ENCODE peak calls at places on chromosomes 4 and X, in ten cellular contexts. F is upper lobe of right lung; G is PC-3; Q is A549; V is GM10248; U is endothelial cell; D is CD8-positive, alpha-beta T cell; K is activated B cell treated with CpG ODN at 0.5 μM for 24 hours; N is H9; H is HFFc6. X is an unnamed sample.

GRCh38 chr4:181966084-181966483 is 277.1 kb upstream of the TENM3 start:
- DNase-seq in F (no peak), G (no peak), Q (no peak), V (no peak), U (no peak), D (no peak), K (no peak), N (no peak), H (peak; percentile 84), X (no peak)

GRCh38 chr4:144565558-144566195 is 80.3 kb upstream of the HHIP start:
- DNase-seq in F (no peak), G (no peak), Q (no peak), V (no peak), U (no peak), D (no peak), K (no peak), N (no peak), H (peak; percentile 11), X (no peak)

GRCh38 chrX:46278591-46278990 is 266.6 kb downstream of the ZNF674 start:
- DNase-seq in F (no peak), G (no peak), Q (no peak), V (no peak), U (no peak), D (no peak), K (no peak), N (no peak), H (no peak), X (no peak)

GRCh38 chrX:2398341-2398656 is 102.5 kb downstream of the DHRSX start:
- DNase-seq in F (no peak), G (no peak), Q (no peak), V (no peak), U (no peak), D (no peak), K (no peak), N (no peak), H (no peak), X (no peak)

GRCh38 chr4:64581422-64581821 is 172.2 kb upstream of the TECRL start:
- DNase-seq in F (no peak), G (peak; percentile 83), Q (no peak), V (no peak), U (no peak), D (no peak), K (no peak), N (no peak), H (peak; percentile 12), X (no peak)

GRCh38 chr4:848803-849477 is 23.0 kb upstream of the CPLX1 start:
- DNase-seq in F (peak; percentile 44), G (no peak), Q (no peak), V (no peak), U (no peak), D (no peak), K (no peak), N (no peak), H (no peak), X (peak; percentile 23)

GRCh38 chrX:13599491-13599890 is 30.1 kb downstream of the EGFL6 start:
- DNase-seq in F (no peak), G (no peak), Q (no peak), V (no peak), U (no peak), D (no peak), K (no peak), N (no peak), H (no peak), X (no peak)

GRCh38 chr4:127045872-127046271 is 586.9 kb upstream of the INTU start:
- DNase-seq in F (no peak), G (no peak), Q (no peak), V (no peak), U (no peak), D (no peak), K (no peak), N (peak; percentile 43), H (no peak), X (no peak)

GRCh38 chrX:107102980-107103379 is 15.6 kb downstream of the RBM41 start:
- DNase-seq in F (no peak), G (peak; percentile 10), Q (no peak), V (no peak), U (no peak), D (no peak), K (no peak), N (no peak), H (peak; percentile 1), X (no peak)
- TF ChIP-seq CTCF in F (no peak), G (peak; percentile 49), Q (peak; percentile 51), V (no peak), U (no peak), D (no peak), K (no peak), N (no peak), H (peak; percentile 42), X (no peak)

DNA sequence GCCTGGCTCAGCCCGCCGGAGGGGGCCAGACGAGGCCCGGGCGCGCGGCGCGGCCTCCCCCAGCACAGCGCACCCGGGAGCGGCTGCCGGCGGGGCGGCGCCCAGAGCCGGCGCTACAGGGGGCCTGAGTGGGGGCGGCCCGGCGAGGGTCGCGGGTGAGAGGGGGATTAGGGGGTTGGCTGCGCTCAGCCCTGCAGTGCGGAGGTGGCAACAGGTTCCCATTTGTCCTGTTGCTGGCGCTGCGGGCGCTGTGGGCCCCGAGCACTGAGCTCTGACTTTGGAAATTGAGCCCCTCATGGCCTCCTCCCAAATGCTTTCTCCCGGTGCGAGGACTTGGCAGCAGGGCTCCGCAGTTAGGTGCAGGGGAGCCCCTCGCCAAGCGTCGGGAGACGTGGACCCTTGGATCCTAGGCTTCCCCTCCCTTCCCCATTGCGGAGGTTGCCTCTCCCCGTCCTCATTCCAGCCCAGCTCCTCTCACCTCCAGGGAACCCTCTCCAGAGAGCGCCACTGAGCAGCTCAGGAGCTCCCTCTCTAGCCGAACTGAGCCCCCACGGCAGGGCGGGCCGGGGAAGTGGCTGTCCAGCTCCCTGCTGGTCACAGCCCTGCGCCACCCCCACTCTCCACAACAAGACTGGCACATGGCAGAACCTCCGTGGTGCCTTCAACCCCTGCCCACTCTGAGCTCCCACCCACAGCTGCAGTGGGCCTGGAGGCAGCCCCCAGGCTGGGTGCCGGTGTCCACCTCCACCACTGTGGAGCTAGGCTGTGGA is 2.5 kb upstream of the DUSP9 start:
- DNase-seq in F (peak; percentile 38), G (no peak), Q (no peak), V (no peak), U (no peak), D (peak; percentile 39), K (no peak), N (peak; percentile 43), H (no peak), X (no peak)
- TF ChIP-seq CTCF in F (no peak), G (no peak), Q (peak; percentile 14), V (no peak), U (no peak), D (no peak), K (no peak), N (peak; percentile 27), H (no peak), X (no peak)

GRCh38 chr4:47485047-47485692 is at the start of gene ATP10D:
- DNase-seq in F (peak; percentile 99), G (peak; percentile 83), Q (peak; percentile 62), V (peak; percentile 85), U (peak; percentile 94), D (peak; percentile 84), K (peak; percentile 82), N (peak; percentile 96), H (peak; percentile 92), X (peak; percentile 90)
- TF ChIP-seq CTCF in F (no peak), G (no peak), Q (no peak), V (no peak), U (no peak), D (no peak), K (no peak), N (no peak), H (no peak), X (no peak)

DNA sequence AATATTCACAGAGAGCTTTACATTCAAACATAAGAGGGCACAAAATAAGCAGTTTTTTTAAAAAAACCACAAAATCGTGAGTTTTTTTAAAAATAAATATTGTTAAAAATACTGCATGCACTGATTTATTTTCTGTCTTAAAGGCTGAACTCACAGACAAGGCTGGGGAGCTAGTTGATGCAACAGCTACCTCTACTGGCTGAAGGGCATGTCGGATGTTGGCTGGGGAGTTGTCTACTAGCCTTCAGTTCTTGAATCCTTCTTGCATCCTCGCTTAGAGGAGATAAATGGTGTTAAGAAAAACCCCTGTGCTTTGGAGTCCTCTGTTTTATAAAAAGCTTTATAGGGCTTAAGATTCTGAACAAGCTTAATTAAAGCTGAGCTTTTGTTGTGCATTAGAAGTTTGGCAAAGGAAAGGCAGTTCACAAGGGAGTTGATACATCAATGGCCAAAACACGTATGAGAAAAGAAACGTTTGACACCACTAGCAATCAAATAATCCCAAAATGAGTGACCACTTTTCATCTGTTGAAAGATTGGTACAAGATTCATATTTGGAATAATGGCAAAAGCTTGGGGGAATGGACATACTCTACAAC is 94.8 kb downstream of the SEL1L3 start:
- DNase-seq in F (no peak), G (peak; percentile 69), Q (peak; percentile 26), V (no peak), U (peak; percentile 58), D (no peak), K (no peak), N (peak; percentile 60), H (peak; percentile 61), X (peak; percentile 56)
- TF ChIP-seq CTCF in F (peak; percentile 73), G (peak; percentile 84), Q (peak; percentile 74), V (peak; percentile 62), U (peak; percentile 52), D (no peak), K (no peak), N (peak; percentile 95), H (peak; percentile 90), X (peak; percentile 75)